ENCODE peak calls at places on chromosomes 5 and 9, in four cellular contexts. One of them, this sample, is unnamed.

GRCh38 chr5:93532370-93532769 is 48.6 kb downstream of the NR2F1-AS1 start:
- DNase-seq in mammary epithelial cell: peak; percentile 23
- DNase-seq in SK-N-SH: no peak
- DNase-seq in upper lobe of right lung: no peak
- DNase-seq in this sample: peak; percentile 64

GRCh38 chr5:149450199-149450598 is 71.1 kb upstream of the IL17B start:
- DNase-seq in mammary epithelial cell: no peak
- DNase-seq in SK-N-SH: no peak
- DNase-seq in upper lobe of right lung: peak; percentile 69
- DNase-seq in this sample: no peak

GRCh38 chr9:132875159-132875558 is 2.9 kb downstream of the AK8 start:
- DNase-seq in mammary epithelial cell: no peak
- DNase-seq in upper lobe of right lung: no peak
- DNase-seq in SK-N-SH: no peak
- DNase-seq in this sample: no peak

GRCh38 chr9:95189230-95190098 is 128.0 kb downstream of the FANCC start:
- DNase-seq in mammary epithelial cell: no peak
- DNase-seq in upper lobe of right lung: no peak
- DNase-seq in SK-N-SH: peak; percentile 30
- DNase-seq in this sample: no peak

GRCh38 chr9:114603183-114603582 is 7.9 kb upstream of the TMEM268 start:
- DNase-seq in mammary epithelial cell: peak; percentile 93
- DNase-seq in SK-N-SH: no peak
- DNase-seq in upper lobe of right lung: no peak
- DNase-seq in this sample: no peak

GRCh38 chr5:126516133-126516532 is 78.9 kb downstream of the ALDH7A1 start:
- DNase-seq in upper lobe of right lung: no peak
- DNase-seq in mammary epithelial cell: peak; percentile 72
- DNase-seq in SK-N-SH: peak; percentile 66
- DNase-seq in this sample: no peak

GRCh38 chr5:172224996-172225395 is 31.0 kb downstream of the EFCAB9 start:
- DNase-seq in SK-N-SH: peak; percentile 47
- DNase-seq in upper lobe of right lung: no peak
- DNase-seq in mammary epithelial cell: no peak
- DNase-seq in this sample: no peak

GRCh38 chr9:96758845-96759673 is 18.8 kb downstream of the ZNF510 start:
- DNase-seq in upper lobe of right lung: no peak
- DNase-seq in SK-N-SH: no peak
- DNase-seq in mammary epithelial cell: no peak
- DNase-seq in this sample: no peak

GRCh38 chr9:136031094-136031493 is 64.0 kb downstream of the NACC2 start:
- DNase-seq in upper lobe of right lung: no peak
- DNase-seq in SK-N-SH: no peak
- DNase-seq in mammary epithelial cell: no peak
- DNase-seq in this sample: no peak

GRCh38 chr5:150085950-150086715 is at the start of gene CSF1R:
- DNase-seq in mammary epithelial cell: no peak
- DNase-seq in upper lobe of right lung: peak; percentile 65
- DNase-seq in SK-N-SH: no peak
- DNase-seq in this sample: no peak

GRCh38 chr5:58392491-58392890 is 67.4 kb downstream of the PLK2 start:
- DNase-seq in upper lobe of right lung: no peak
- DNase-seq in mammary epithelial cell: no peak
- DNase-seq in SK-N-SH: no peak
- DNase-seq in this sample: no peak

GRCh38 chr9:116087751-116088194 is 65.8 kb upstream of the PAPPA start:
- DNase-seq in mammary epithelial cell: peak; percentile 84
- DNase-seq in upper lobe of right lung: no peak
- DNase-seq in SK-N-SH: no peak
- DNase-seq in this sample: no peak

GRCh38 chr5:102664946-102665345 is 90.2 kb upstream of the PAM start:
- DNase-seq in upper lobe of right lung: no peak
- DNase-seq in mammary epithelial cell: no peak
- DNase-seq in SK-N-SH: no peak
- DNase-seq in this sample: no peak

GRCh38 chr9:109707355-109707754 is 72.6 kb upstream of the PALM2AKAP2 start:
- DNase-seq in mammary epithelial cell: no peak
- DNase-seq in SK-N-SH: no peak
- DNase-seq in upper lobe of right lung: no peak
- DNase-seq in this sample: no peak

GRCh38 chr5:9056046-9056445 is 489.8 kb downstream of the SEMA5A start:
- DNase-seq in SK-N-SH: no peak
- DNase-seq in upper lobe of right lung: no peak
- DNase-seq in mammary epithelial cell: peak; percentile 72
- DNase-seq in this sample: no peak

GRCh38 chr9:38249587-38250210 is 142.8 kb upstream of the ALDH1B1 start:
- DNase-seq in SK-N-SH: no peak
- DNase-seq in upper lobe of right lung: no peak
- DNase-seq in mammary epithelial cell: no peak
- DNase-seq in this sample: no peak

GRCh38 chr9:70924905-70925547 is 196.4 kb downstream of the TRPM3 start:
- DNase-seq in mammary epithelial cell: peak; percentile 75
- DNase-seq in SK-N-SH: peak; percentile 17
- DNase-seq in upper lobe of right lung: no peak
- DNase-seq in this sample: no peak

GRCh38 chr9:91416086-91416712 is 7.4 kb downstream of the NFIL3 start:
- DNase-seq in upper lobe of right lung: no peak
- DNase-seq in mammary epithelial cell: peak; percentile 76
- DNase-seq in SK-N-SH: no peak
- DNase-seq in this sample: no peak

GRCh38 chr5:75457691-75458090 is 53.7 kb downstream of the CERT1 start:
- DNase-seq in SK-N-SH: no peak
- DNase-seq in upper lobe of right lung: peak; percentile 71
- DNase-seq in mammary epithelial cell: peak; percentile 55
- DNase-seq in this sample: no peak

GRCh38 chr9:71911908-71912325 is 478 bp downstream of the C9orf85 start:
- DNase-seq in upper lobe of right lung: no peak
- DNase-seq in mammary epithelial cell: no peak
- DNase-seq in SK-N-SH: peak; percentile 34
- DNase-seq in this sample: no peak

GRCh38 chr9:97593960-97594359 is 39.2 kb downstream of the TSTD2 start:
- DNase-seq in SK-N-SH: no peak
- DNase-seq in mammary epithelial cell: no peak
- DNase-seq in upper lobe of right lung: no peak
- DNase-seq in this sample: no peak

GRCh38 chr5:77210091-77211012 is at the start of gene PDE8B:
- DNase-seq in mammary epithelial cell: no peak
- DNase-seq in SK-N-SH: peak; percentile 81
- DNase-seq in upper lobe of right lung: peak; percentile 64
- DNase-seq in this sample: peak; percentile 77

GRCh38 chr5:180194410-180195345 is 14.3 kb downstream of the RASGEF1C start:
- DNase-seq in SK-N-SH: no peak
- DNase-seq in upper lobe of right lung: peak; percentile 52
- DNase-seq in mammary epithelial cell: no peak
- DNase-seq in this sample: no peak

GRCh38 chr5:68289576-68289975 is 74.0 kb downstream of the PIK3R1 start:
- DNase-seq in mammary epithelial cell: no peak
- DNase-seq in upper lobe of right lung: no peak
- DNase-seq in SK-N-SH: no peak
- DNase-seq in this sample: no peak

GRCh38 chr5:93658044-93658443 is 75.0 kb downstream of the NR2F1 start:
- DNase-seq in upper lobe of right lung: no peak
- DNase-seq in SK-N-SH: no peak
- DNase-seq in mammary epithelial cell: no peak
- DNase-seq in this sample: no peak

GRCh38 chr5:71892641-71893340 is 173.7 kb downstream of the CARTPT start:
- DNase-seq in SK-N-SH: no peak
- DNase-seq in upper lobe of right lung: no peak
- DNase-seq in mammary epithelial cell: no peak
- DNase-seq in this sample: no peak

GRCh38 chr9:131677051-131677444 is 62.8 kb downstream of the RAPGEF1 start:
- DNase-seq in SK-N-SH: no peak
- DNase-seq in upper lobe of right lung: no peak
- DNase-seq in mammary epithelial cell: no peak
- DNase-seq in this sample: no peak

GRCh38 chr9:27471789-27472585 is 52.1 kb upstream of the IFNK start:
- DNase-seq in upper lobe of right lung: no peak
- DNase-seq in SK-N-SH: no peak
- DNase-seq in mammary epithelial cell: peak; percentile 19
- DNase-seq in this sample: no peak

GRCh38 chr5:91049800-91050199 is 333.3 kb downstream of the ARRDC3 start:
- DNase-seq in upper lobe of right lung: no peak
- DNase-seq in SK-N-SH: peak; percentile 39
- DNase-seq in mammary epithelial cell: peak; percentile 31
- DNase-seq in this sample: no peak

GRCh38 chr5:178078197-178078995 is 34.9 kb upstream of the N4BP3 start:
- DNase-seq in SK-N-SH: no peak
- DNase-seq in mammary epithelial cell: peak; percentile 94
- DNase-seq in upper lobe of right lung: no peak
- DNase-seq in this sample: no peak

GRCh38 chr9:35700942-35701341 is 11.2 kb upstream of the TPM2 start:
- DNase-seq in SK-N-SH: no peak
- DNase-seq in upper lobe of right lung: no peak
- DNase-seq in mammary epithelial cell: no peak
- DNase-seq in this sample: no peak
- H3K36me3 ChIP-seq in SK-N-SH: peaks cover 87% of the 10 kb centered on the region
- H3K36me3 ChIP-seq in upper lobe of right lung: peaks cover 98% of the 10 kb centered on the region
- H3K36me3 ChIP-seq in mammary epithelial cell: peaks cover 39% of the 10 kb centered on the region
- H3K36me3 ChIP-seq in this sample: peaks cover 100% of the 10 kb centered on the region

DNA sequence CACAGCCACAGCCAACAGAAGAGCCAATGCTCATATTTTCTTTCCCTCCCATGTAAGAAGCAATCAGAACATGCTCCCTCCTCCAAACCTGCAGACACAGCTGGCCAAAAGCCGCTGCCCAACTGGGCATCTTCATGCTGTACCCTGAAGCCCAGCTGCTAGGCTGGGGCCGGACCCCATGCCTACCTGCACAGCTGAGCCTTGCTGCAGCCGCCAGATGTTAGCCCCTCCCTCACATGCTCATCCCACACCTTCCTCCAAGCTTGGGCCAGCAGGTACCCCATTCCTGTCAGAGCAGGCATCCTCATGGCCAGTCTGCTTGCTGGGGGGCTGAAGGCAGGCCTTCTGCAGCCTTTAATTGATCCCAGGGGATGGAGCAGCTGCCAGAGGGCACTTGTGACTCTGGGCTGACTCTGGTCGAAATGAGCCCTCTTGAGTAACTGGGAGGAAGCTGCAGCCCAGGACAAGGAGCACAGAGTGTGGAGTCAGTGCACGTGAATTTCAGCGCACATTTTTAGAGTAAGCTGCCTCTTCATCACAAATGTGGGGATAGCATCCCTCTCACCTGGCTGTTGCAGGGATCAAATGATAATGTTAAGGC is 10.9 kb downstream of the ANKS6 start:
- DNase-seq in mammary epithelial cell: no peak
- DNase-seq in upper lobe of right lung: no peak
- DNase-seq in SK-N-SH: no peak
- DNase-seq in this sample: no peak
- H3K36me3 ChIP-seq in mammary epithelial cell: peaks cover 5% of the 10 kb centered on the region
- H3K36me3 ChIP-seq in upper lobe of right lung: peaks cover 6% of the 10 kb centered on the region
- H3K36me3 ChIP-seq in SK-N-SH: peaks cover 33% of the 10 kb centered on the region
- H3K36me3 ChIP-seq in this sample: peaks cover 43% of the 10 kb centered on the region

GRCh38 chr9:124894035-124894740 is 32.3 kb downstream of the ARPC5L start:
- DNase-seq in upper lobe of right lung: no peak
- DNase-seq in mammary epithelial cell: no peak
- DNase-seq in SK-N-SH: no peak
- DNase-seq in this sample: no peak
- H3K36me3 ChIP-seq in upper lobe of right lung: peaks cover 64% of the 10 kb centered on the region
- H3K36me3 ChIP-seq in mammary epithelial cell: peaks cover 3% of the 10 kb centered on the region
- H3K36me3 ChIP-seq in SK-N-SH: peaks cover 40% of the 10 kb centered on the region
- H3K36me3 ChIP-seq in this sample: peaks cover 3% of the 10 kb centered on the region

DNA sequence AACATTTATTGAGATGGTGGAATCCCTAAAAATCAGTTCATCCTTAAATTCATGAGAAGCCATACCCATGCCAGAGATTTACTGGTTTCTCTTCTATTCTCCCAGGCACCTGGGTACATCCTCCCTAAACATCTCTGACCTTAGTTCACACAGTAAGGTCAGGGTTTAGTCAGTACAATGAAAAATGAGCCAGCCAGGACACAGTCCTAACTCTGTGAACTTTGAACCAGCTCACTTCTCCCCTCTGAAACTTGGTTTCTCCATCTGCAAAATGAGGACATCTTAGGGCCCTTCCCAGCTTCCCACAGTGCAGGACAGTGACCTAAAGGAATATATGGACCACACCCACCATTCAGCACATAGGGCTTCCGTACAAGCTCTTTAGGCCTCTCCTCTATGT is 1.9 kb downstream of the NOP16 start:
- DNase-seq in mammary epithelial cell: no peak
- DNase-seq in SK-N-SH: no peak
- DNase-seq in upper lobe of right lung: no peak
- DNase-seq in this sample: no peak
- H3K36me3 ChIP-seq in mammary epithelial cell: peaks cover 45% of the 10 kb centered on the region
- H3K36me3 ChIP-seq in SK-N-SH: peaks cover 50% of the 10 kb centered on the region
- H3K36me3 ChIP-seq in upper lobe of right lung: peaks cover 39% of the 10 kb centered on the region
- H3K36me3 ChIP-seq in this sample: peaks cover 56% of the 10 kb centered on the region

This sample was measured in left lung.